ENCODE peak calls at places on chromosomes 5 and 9, in seven cellular contexts. R, H, D, N, U, X and B are unnamed samples.

GRCh38 chr5:7745882-7746735 is 104.8 kb downstream of the CFAP90 start:
- DNase-seq in N (peak), X (peak), U (peak), D (peak), R (peak), H (peak), B (no peak)

GRCh38 chr5:30040483-30041116 is 1152.9 kb upstream of the CDH6 start:
- DNase-seq in U (peak), N (no peak), R (no peak), H (peak), X (peak), D (peak), B (no peak)

GRCh38 chr5:13990896-13991295 is 46.4 kb upstream of the DNAH5 start:
- DNase-seq in X (no peak), N (no peak), U (no peak), R (no peak), H (no peak), D (no peak), B (no peak)

GRCh38 chr9:33092634-33093033 is 16.2 kb upstream of the SMU1 start:
- DNase-seq in H (no peak), N (peak), D (no peak), U (no peak), R (no peak), X (no peak), B (no peak)

GRCh38 chr5:3592298-3592697 is 3.3 kb upstream of the IRX1 start:
- DNase-seq in R (no peak), H (no peak), D (peak), X (no peak), U (no peak), N (no peak), B (no peak)

GRCh38 chr5:65907138-65907537 is 19.2 kb upstream of the ERBIN start:
- DNase-seq in R (no peak), X (no peak), H (no peak), U (no peak), N (no peak), D (no peak), B (no peak)

GRCh38 chr5:124370601-124371000 is 375.8 kb downstream of the ZNF608 start:
- DNase-seq in D (no peak), H (no peak), X (no peak), N (no peak), U (no peak), R (no peak), B (no peak)

GRCh38 chr5:82004511-82004910 is 32.7 kb downstream of the ATG10 start:
- DNase-seq in R (no peak), U (no peak), X (no peak), H (no peak), D (no peak), N (no peak), B (no peak)

GRCh38 chr9:93679536-93680444 is 103.4 kb downstream of the PHF2 start:
- DNase-seq in X (no peak), R (peak), D (peak), H (no peak), N (no peak), U (no peak), B (peak)

GRCh38 chr5:148084269-148084668 is 20.5 kb downstream of the SPINK5 start:
- DNase-seq in U (no peak), H (no peak), R (no peak), N (no peak), D (peak), X (no peak), B (no peak)

GRCh38 chr5:111278824-111279504 is 54.8 kb downstream of the CAMK4 start:
- DNase-seq in R (peak), X (peak), H (peak), D (peak), N (peak), U (peak), B (no peak)

GRCh38 chr9:133715866-133716563 is 22.1 kb downstream of the SARDH start:
- DNase-seq in X (no peak), U (no peak), R (no peak), D (peak), H (peak), N (no peak), B (no peak)

GRCh38 chr5:15206133-15206532 is 293.8 kb upstream of the FBXL7 start:
- DNase-seq in X (no peak), D (no peak), N (no peak), U (no peak), R (no peak), H (no peak), B (no peak)

GRCh38 chr5:91179018-91179417 is 204.1 kb downstream of the ARRDC3 start:
- DNase-seq in R (no peak), D (no peak), U (no peak), H (no peak), N (peak), X (no peak), B (no peak)

GRCh38 chr9:80797841-80798688 is 891.3 kb downstream of the TLE1 start:
- DNase-seq in D (no peak), N (no peak), U (no peak), H (no peak), X (no peak), R (no peak), B (no peak)

GRCh38 chr9:130118841-130119520 is 53.2 kb upstream of the NCS1 start:
- DNase-seq in R (no peak), U (no peak), H (no peak), N (no peak), D (peak), X (no peak), B (no peak)

GRCh38 chr9:116000748-116001329 is 152.8 kb upstream of the PAPPA start:
- DNase-seq in H (peak), N (peak), D (peak), R (no peak), X (no peak), U (peak), B (no peak)

GRCh38 chr9:94787268-94787667 is 60.8 kb downstream of the AOPEP start:
- DNase-seq in R (peak), U (no peak), X (no peak), D (no peak), N (no peak), H (no peak), B (no peak)

GRCh38 chr9:6827370-6827949 is 69.7 kb downstream of the KDM4C start:
- DNase-seq in X (peak), U (no peak), N (peak), R (peak), H (peak), D (peak), B (no peak)

GRCh38 chr9:137355445-137356365 is 53.6 kb upstream of the NRARP start:
- DNase-seq in U (no peak), R (no peak), H (no peak), X (no peak), D (peak), N (no peak), B (no peak)

GRCh38 chr5:94693043-94693822 is 74.8 kb downstream of the SLF1 start:
- DNase-seq in X (no peak), U (no peak), D (no peak), R (no peak), N (peak), H (peak), B (no peak)

GRCh38 chr5:126280820-126281219 is 142.4 kb upstream of the GRAMD2B start:
- DNase-seq in U (no peak), X (no peak), D (no peak), H (no peak), N (no peak), R (no peak), B (no peak)

GRCh38 chr5:146647656-146648199 is 131.7 kb upstream of the GPR151 start:
- DNase-seq in N (no peak), D (no peak), U (no peak), X (no peak), H (no peak), R (no peak), B (no peak)

GRCh38 chr9:83934569-83935275 is 13.5 kb upstream of the KIF27 start:
- DNase-seq in X (no peak), R (no peak), U (no peak), D (no peak), N (no peak), H (no peak), B (no peak)

GRCh38 chr5:150285114-150285513 is 4.5 kb downstream of the CAMK2A start:
- DNase-seq in U (no peak), H (no peak), X (no peak), D (no peak), N (no peak), R (no peak), B (no peak)